ENCODE peak calls at places on chromosome 16, in ten cellular contexts. A is endothelial cell of umbilical vein, O is uterus, E is body of pancreas, X is right lobe of liver, L is esophagus muscularis mucosa, R is transverse colon, J is prostate gland, Y is HCT116, K is adrenal gland. G is an unnamed sample.

GRCh38 chr16:4380131-4381063 is 8.7 kb downstream of the VASN start:
- DNase-seq in L (no peak), E (peak; percentile 13), O (no peak), Y (no peak), A (peak; percentile 42), R (no peak), X (no peak), K (no peak), J (no peak), G (no peak)

GRCh38 chr16:77849640-77850258 is 61.4 kb downstream of the VAT1L start:
- DNase-seq in O (no peak), R (no peak), E (no peak), K (no peak), L (no peak), J (no peak), Y (no peak), X (no peak), A (no peak), G (no peak)

GRCh38 chr16:50539822-50540710 is 8.1 kb upstream of the NKD1 start:
- DNase-seq in R (no peak), E (no peak), J (no peak), K (no peak), Y (no peak), O (no peak), X (no peak), L (no peak), A (no peak), G (no peak)

GRCh38 chr16:70769131-70769530 is 31.8 kb downstream of the VAC14 start:
- DNase-seq in A (no peak), J (no peak), Y (no peak), K (no peak), O (no peak), R (no peak), X (no peak), E (no peak), L (no peak), G (no peak)

GRCh38 chr16:68396481-68396880 is 51.8 kb downstream of the SMPD3 start:
- DNase-seq in J (peak; percentile 50), R (peak; percentile 69), L (no peak), E (peak; percentile 82), Y (peak; percentile 44), X (peak; percentile 55), O (no peak), A (peak; percentile 43), K (peak; percentile 69), G (no peak)

GRCh38 chr16:63697736-63698135 is 1424.1 kb downstream of the CDH11 start:
- DNase-seq in L (no peak), R (no peak), A (no peak), K (no peak), Y (no peak), X (no peak), E (no peak), J (no peak), O (no peak), G (no peak)

GRCh38 chr16:72856797-72857196 is 191.1 kb downstream of the ZFHX3 start:
- DNase-seq in K (peak; percentile 34), L (no peak), E (no peak), J (no peak), R (no peak), Y (no peak), A (no peak), O (no peak), X (no peak), G (no peak)

GRCh38 chr16:56614549-56614991 is 6.2 kb downstream of the MT2A start:
- DNase-seq in X (no peak), A (peak; percentile 57), J (no peak), E (no peak), L (no peak), K (no peak), Y (no peak), O (no peak), R (no peak), G (no peak)

DNA sequence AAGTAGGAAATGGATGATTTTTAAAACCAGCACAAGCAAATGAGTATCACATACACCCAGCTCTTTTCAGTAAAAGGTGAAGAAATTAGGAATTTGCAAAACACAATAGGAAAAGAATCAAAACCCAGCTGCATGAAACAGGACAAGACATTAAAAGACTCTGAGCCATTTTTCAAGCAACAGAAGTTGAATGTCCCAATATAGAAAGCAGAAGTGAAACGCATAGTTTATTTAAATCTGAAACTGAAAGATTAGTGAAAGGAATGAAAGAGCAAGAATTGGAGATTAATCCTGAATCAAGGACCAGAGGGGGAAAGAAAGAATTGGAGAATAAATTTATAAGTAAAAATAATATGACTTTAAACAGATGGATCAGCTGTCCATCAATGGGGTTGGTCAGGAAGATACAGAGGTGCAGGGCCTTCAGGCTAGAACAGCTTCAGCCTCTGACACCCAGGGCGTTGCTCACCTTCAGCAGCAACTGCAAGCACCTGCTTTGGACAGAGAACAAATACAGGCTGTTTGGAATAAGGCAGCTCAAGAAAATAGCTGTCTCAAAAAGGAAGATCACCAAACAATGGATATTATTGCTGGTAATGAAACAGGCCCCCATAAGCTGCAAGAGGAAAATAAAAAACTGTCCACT is 3.9 kb upstream of the ARHGAP17 start:
- DNase-seq in Y (no peak), E (no peak), J (no peak), A (no peak), L (no peak), O (no peak), K (no peak), R (no peak), X (no peak), G (no peak)
- H3K4me3 ChIP-seq in Y (no peak overlapping the region), E (no peak overlapping the region), J (no peak overlapping the region), A (no peak overlapping the region), L (no peak overlapping the region), O (no peak overlapping the region), K (no peak overlapping the region), R (no peak overlapping the region), X (no peak overlapping the region), G (no peak overlapping the region)

DNA sequence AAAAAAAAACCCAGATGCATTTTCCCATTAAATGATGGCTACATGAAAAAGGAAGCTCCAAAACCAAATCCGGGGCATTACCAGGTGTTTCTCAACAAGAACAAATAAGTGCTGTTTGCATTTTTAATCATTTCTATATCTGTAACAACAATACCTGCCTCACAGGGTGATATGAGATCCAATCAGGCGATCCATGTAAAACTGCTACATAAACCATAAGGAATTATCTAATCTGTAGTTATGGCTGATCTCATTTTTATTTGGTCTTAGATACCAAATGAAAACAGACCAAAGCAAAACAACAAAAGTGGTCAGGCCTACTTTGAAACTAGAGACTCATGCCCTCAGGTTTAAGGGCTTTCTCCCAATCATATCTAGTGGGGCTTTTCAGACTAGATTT is 28.3 kb downstream of the XPO6 start:
- DNase-seq in Y (no peak), A (no peak), K (no peak), R (no peak), E (no peak), X (no peak), O (no peak), J (no peak), L (no peak), G (no peak)
- H3K27ac ChIP-seq in Y (no peak overlapping the region), A (no peak overlapping the region), K (no peak overlapping the region), R (no peak overlapping the region), E (no peak overlapping the region), X (no peak overlapping the region), O (no peak overlapping the region), J (no peak overlapping the region), L (no peak overlapping the region), G (no peak overlapping the region)

GRCh38 chr16:11669380-11670146 is 1.3 kb downstream of the SNN start:
- DNase-seq in X (peak; percentile 65), K (peak; percentile 86), Y (no peak), O (peak; percentile 54), E (peak; percentile 50), L (no peak), J (no peak), R (peak; percentile 49), A (peak; percentile 36), G (no peak)

GRCh38 chr16:11668590-11669379 is 530 bp downstream of the SNN start:
- DNase-seq in R (no peak), L (no peak), O (peak; percentile 44), J (no peak), K (peak; percentile 22), X (peak; percentile 40), A (no peak), Y (no peak), E (no peak), G (no peak)

GRCh38 chr16:11671271-11671670 is 3.0 kb downstream of the SNN start:
- DNase-seq in K (no peak), E (no peak), X (no peak), R (no peak), A (no peak), L (no peak), J (no peak), Y (no peak), O (no peak), G (no peak)

GRCh38 chr16:11671676-11672075 is 3.4 kb downstream of the SNN start:
- DNase-seq in R (no peak), E (no peak), X (no peak), K (no peak), L (no peak), A (no peak), O (no peak), J (no peak), Y (no peak), G (no peak)

DNA sequence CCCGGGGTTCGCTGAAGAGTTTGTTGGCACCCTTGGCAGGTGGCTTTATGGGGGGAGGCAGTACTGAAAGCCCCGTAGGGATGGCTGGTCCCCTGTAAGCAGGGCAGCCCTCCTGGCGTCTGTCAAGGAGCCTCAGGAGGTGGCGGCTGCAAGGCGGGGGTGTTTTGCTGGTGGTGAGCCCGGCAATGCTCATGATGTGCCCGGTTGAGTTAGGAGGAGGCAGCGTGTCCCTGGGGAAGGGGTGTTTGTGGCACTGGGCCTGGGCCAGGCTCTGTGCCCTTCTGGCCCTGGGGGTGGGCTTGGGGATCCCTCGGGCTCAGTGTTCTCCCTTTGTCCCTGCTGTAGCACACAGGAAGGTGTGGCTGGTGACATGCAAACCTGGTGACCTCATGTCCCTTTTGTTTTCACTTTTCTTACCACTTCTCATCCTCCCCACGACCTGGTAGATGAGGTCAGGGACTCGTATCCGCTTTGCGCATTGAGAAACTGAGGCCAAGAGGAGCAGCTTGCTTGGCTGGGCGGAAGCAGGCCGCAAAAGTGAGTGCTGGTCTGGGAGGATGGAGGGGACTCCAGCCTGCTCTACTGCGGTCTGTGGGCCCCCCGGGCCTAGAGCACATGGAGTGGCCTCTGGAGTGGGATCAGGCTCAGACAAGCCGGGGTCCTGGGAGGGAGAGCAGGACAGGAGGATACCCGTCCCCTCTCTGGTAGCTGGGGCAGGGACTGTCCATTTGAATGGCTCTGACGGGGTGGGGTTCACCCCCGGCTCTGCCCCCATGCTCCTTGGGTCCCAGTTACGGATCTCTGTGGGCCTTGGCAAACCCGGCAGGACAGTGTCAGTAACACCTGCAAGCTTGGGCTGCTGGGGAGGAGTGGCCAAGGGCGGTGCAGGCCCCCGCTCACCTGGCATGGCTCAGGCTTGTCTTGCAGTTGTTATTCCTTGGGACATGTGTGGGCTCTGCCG is 2.2 kb downstream of the SNN start:
- DNase-seq in E (peak; percentile 74), K (peak; percentile 32), L (no peak), O (peak; percentile 43), X (peak; percentile 38), R (no peak), A (no peak), Y (no peak), J (no peak), G (peak; percentile 73)
- TF ChIP-seq POLR2A in E (no peak), K (no peak), L (no peak), O (no peak), X (no peak), R (no peak), A (no peak), Y (no peak), J (no peak), G (no peak)

DNA sequence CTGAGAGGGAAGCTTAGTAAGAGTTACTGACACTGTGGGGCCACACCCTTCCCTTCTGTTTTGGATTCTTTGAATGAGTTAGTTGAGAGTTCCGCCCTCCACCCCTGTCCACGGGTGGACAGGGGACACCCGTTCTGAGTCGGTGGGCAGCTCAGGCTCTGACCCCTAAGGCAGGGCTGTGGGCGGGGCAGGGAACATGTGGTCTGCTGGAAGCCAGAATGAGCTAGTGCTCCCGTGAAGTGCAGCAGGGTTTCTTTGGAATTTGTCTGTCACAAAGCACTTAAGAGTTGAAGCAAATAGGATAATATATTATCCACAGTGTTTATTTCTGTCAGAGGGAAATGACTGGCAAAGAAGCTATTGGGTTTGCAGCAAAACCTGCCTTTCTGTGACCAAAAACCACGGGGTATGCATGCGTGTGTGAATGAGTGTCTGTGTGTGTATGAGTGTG is 90.1 kb downstream of the CLEC16A start:
- DNase-seq in O (peak; percentile 39), A (no peak), R (no peak), K (no peak), L (no peak), J (no peak), X (no peak), E (no peak), Y (no peak), G (peak; percentile 36)
- H3K4me3 ChIP-seq in O (no peak overlapping the region), A (no peak overlapping the region), R (no peak overlapping the region), K (no peak overlapping the region), L (no peak overlapping the region), J (no peak overlapping the region), X (no peak overlapping the region), E (no peak overlapping the region), Y (no peak overlapping the region), G (no peak overlapping the region)

G was measured in gastrocnemius medialis.